ENCODE peak calls at places on chromosome 17, in nine cellular contexts. T, G, V, O, P, A, K, I and D are unnamed samples.

GRCh38 chr17:48951572-48951971 is 6.9 kb upstream of the SNF8 start:
- DNase-seq in A (no peak), O (no peak), P (no peak), G (no peak), K (no peak), T (no peak), V (no peak), I (no peak), D (no peak)

GRCh38 chr17:80559688-80560290 is 15.2 kb downstream of the RPTOR start:
- DNase-seq in I (no peak), A (peak), G (peak), T (no peak), P (no peak), O (no peak), K (no peak), V (no peak), D (no peak)

GRCh38 chr17:42669705-42670198 is 7.0 kb downstream of the PLEKHH3 start:
- DNase-seq in V (no peak), I (no peak), G (no peak), O (no peak), A (no peak), K (no peak), P (no peak), T (no peak), D (no peak)

GRCh38 chr17:62625184-62625869 is 2.1 kb upstream of the MRC2 start:
- DNase-seq in G (no peak), A (no peak), V (no peak), P (no peak), T (no peak), K (no peak), I (no peak), O (no peak), D (no peak)

GRCh38 chr17:45270828-45271418 is 9.0 kb upstream of the SPATA32 start:
- DNase-seq in O (no peak), T (peak), K (peak), P (no peak), V (no peak), G (no peak), A (no peak), I (no peak), D (no peak)

GRCh38 chr17:71392715-71393567 is 727.9 kb upstream of the SOX9 start:
- DNase-seq in T (no peak), V (peak), P (no peak), I (no peak), G (peak), K (no peak), A (peak), O (no peak), D (no peak)

GRCh38 chr17:72271603-72272002 is 150.8 kb downstream of the SOX9 start:
- DNase-seq in A (no peak), K (no peak), T (no peak), O (no peak), V (no peak), I (no peak), P (no peak), G (no peak), D (no peak)

GRCh38 chr17:8080208-8080798 is 7.2 kb downstream of the ALOX12B start:
- DNase-seq in K (no peak), G (no peak), O (no peak), I (no peak), A (no peak), T (no peak), P (no peak), V (no peak), D (no peak)

GRCh38 chr17:81463506-81463905 is 49.1 kb downstream of the ACTG1 start:
- DNase-seq in P (no peak), I (no peak), A (no peak), O (no peak), K (no peak), T (no peak), G (no peak), V (no peak), D (no peak)

GRCh38 chr17:7262192-7263070 is at the start of gene CLDN7:
- DNase-seq in K (peak), I (no peak), G (no peak), P (no peak), O (no peak), T (no peak), A (no peak), V (no peak), D (no peak)

GRCh38 chr17:32494621-32495346 is 8.0 kb downstream of the CDK5R1 start:
- DNase-seq in P (no peak), K (no peak), A (no peak), I (no peak), V (no peak), O (no peak), T (no peak), G (no peak), D (peak)

GRCh38 chr17:17606416-17607000 is 15.0 kb upstream of the PEMT start:
- DNase-seq in I (no peak), P (no peak), T (no peak), O (no peak), G (no peak), A (no peak), V (peak), K (no peak), D (no peak)

GRCh38 chr17:63929860-63930766 is 2.0 kb downstream of the CD79B start:
- DNase-seq in I (no peak), O (no peak), G (no peak), T (no peak), P (no peak), K (no peak), V (no peak), A (no peak), D (peak)

GRCh38 chr17:33207231-33207630 is 85.9 kb downstream of the ASIC2 start:
- DNase-seq in O (no peak), I (no peak), P (no peak), A (no peak), G (no peak), V (no peak), K (no peak), T (no peak), D (no peak)

GRCh38 chr17:50386451-50386994 is 10.8 kb downstream of the LRRC59 start:
- DNase-seq in G (no peak), P (no peak), A (no peak), T (no peak), I (no peak), V (no peak), O (no peak), K (no peak), D (no peak)

GRCh38 chr17:75909812-75910274 is 5.2 kb upstream of the MRPL38 start:
- DNase-seq in A (no peak), T (no peak), I (no peak), O (no peak), V (no peak), K (no peak), G (no peak), P (no peak), D (no peak)

GRCh38 chr17:21375757-21376584 is at the start of gene KCNJ12:
- DNase-seq in A (peak), G (no peak), K (peak), P (no peak), O (no peak), I (no peak), T (no peak), V (no peak), D (no peak)

GRCh38 chr17:62819511-62820221 is 11.6 kb upstream of the MARCHF10 start:
- DNase-seq in P (no peak), O (no peak), I (no peak), G (peak), V (peak), K (peak), T (peak), A (peak), D (no peak)

GRCh38 chr17:62931101-62931500 is 34.9 kb upstream of the TANC2 start:
- DNase-seq in G (no peak), P (no peak), A (peak), V (no peak), I (no peak), T (no peak), K (no peak), O (no peak), D (no peak)

GRCh38 chr17:59121901-59122480 is 15.3 kb upstream of the TRIM37 start:
- DNase-seq in V (no peak), P (no peak), I (no peak), K (no peak), A (no peak), G (no peak), T (no peak), O (no peak), D (no peak)

GRCh38 chr17:6753565-6753964 is 2.3 kb upstream of the XAF1 start:
- DNase-seq in P (no peak), A (peak), G (no peak), I (no peak), T (no peak), K (no peak), O (no peak), V (no peak), D (no peak)

GRCh38 chr17:29617481-29618271 is 5.0 kb downstream of the CORO6 start:
- DNase-seq in K (peak), G (no peak), A (peak), T (peak), P (peak), O (peak), V (no peak), I (peak), D (no peak)

GRCh38 chr17:79814966-79815835 is 18.3 kb upstream of the CBX8 start:
- DNase-seq in K (peak), O (no peak), T (no peak), G (no peak), A (no peak), I (no peak), V (no peak), P (no peak), D (no peak)

GRCh38 chr17:16328997-16329396 is 24.3 kb downstream of the CENPV start:
- DNase-seq in O (no peak), I (no peak), P (no peak), A (no peak), G (no peak), V (no peak), K (peak), T (no peak), D (peak)

GRCh38 chr17:74274703-74275340 is 788 bp downstream of the DNAI2 start:
- DNase-seq in P (no peak), V (no peak), I (no peak), O (no peak), G (no peak), K (peak), T (no peak), A (no peak), D (no peak)

GRCh38 chr17:11264183-11264871 is 23.3 kb downstream of the SHISA6 start:
- DNase-seq in I (no peak), K (no peak), T (no peak), O (no peak), V (no peak), P (no peak), A (no peak), G (no peak), D (no peak)